ENCODE peak calls at places on chromosomes 1 and 21, in seven cellular contexts. I, Q, V, O, C, G and X are unnamed samples.

GRCh38 chr1:25566730-25567341 is 23.4 kb downstream of the LDLRAP1 start:
- DNase-seq in I (no peak), Q (no peak), V (peak), O (no peak), C (peak), G (no peak), X (peak)

GRCh38 chr1:46442317-46443161 is 47.1 kb upstream of the DMBX1 start:
- DNase-seq in I (no peak), Q (peak), V (peak), O (peak), C (peak), G (peak), X (no peak)

GRCh38 chr1:160121388-160121787 is 5.8 kb downstream of the ATP1A2 start:
- DNase-seq in I (no peak), Q (no peak), V (no peak), O (no peak), C (no peak), G (no peak), X (no peak)

GRCh38 chr1:235051521-235051920 is 77.1 kb downstream of the TOMM20 start:
- DNase-seq in I (no peak), Q (no peak), V (no peak), O (no peak), C (no peak), G (no peak), X (no peak)

GRCh38 chr1:203969846-203970245 is 103.1 kb upstream of the SOX13 start:
- DNase-seq in I (no peak), Q (no peak), V (no peak), O (no peak), C (no peak), G (no peak), X (no peak)

GRCh38 chr1:64755356-64755755 is 10.5 kb downstream of the RAVER2 start:
- DNase-seq in I (no peak), Q (no peak), V (no peak), O (peak), C (no peak), G (peak), X (no peak)

GRCh38 chr1:176110203-176110602 is 96.9 kb downstream of the COP1 start:
- DNase-seq in I (no peak), Q (no peak), V (no peak), O (no peak), C (peak), G (peak), X (peak)

GRCh38 chr1:156703336-156703735 is 2.0 kb downstream of the CRABP2 start:
- DNase-seq in I (no peak), Q (no peak), V (no peak), O (no peak), C (no peak), G (no peak), X (no peak)

GRCh38 chr1:85047472-85048295 is 616 bp downstream of the MCOLN3 start:
- DNase-seq in I (no peak), Q (no peak), V (no peak), O (no peak), C (no peak), G (peak), X (no peak)

GRCh38 chr21:39175154-39175553 is 8.1 kb downstream of the PSMG1 start:
- DNase-seq in I (no peak), Q (no peak), V (no peak), O (peak), C (no peak), G (peak), X (no peak)

GRCh38 chr1:147625274-147625986 is 44.9 kb downstream of the ACP6 start:
- DNase-seq in I (no peak), Q (no peak), V (no peak), O (no peak), C (no peak), G (no peak), X (no peak)

GRCh38 chr1:40032240-40032891 is 8.2 kb upstream of the CAP1 start:
- DNase-seq in I (no peak), Q (peak), V (peak), O (peak), C (no peak), G (peak), X (peak)

GRCh38 chr1:38804062-38804886 is 55.3 kb downstream of the RRAGC start:
- DNase-seq in I (no peak), Q (no peak), V (no peak), O (no peak), C (no peak), G (no peak), X (no peak)

GRCh38 chr1:91018006-91018405 is 3.8 kb downstream of the ZNF644 start:
- DNase-seq in I (no peak), Q (no peak), V (no peak), O (peak), C (no peak), G (peak), X (no peak)

GRCh38 chr1:42679364-42679983 is 2.7 kb upstream of the YBX1 start:
- DNase-seq in I (no peak), Q (no peak), V (no peak), O (no peak), C (peak), G (no peak), X (no peak)

GRCh38 chr1:147717051-147717705 is 43.2 kb downstream of the GJA5 start:
- DNase-seq in I (no peak), Q (no peak), V (no peak), O (no peak), C (no peak), G (no peak), X (peak)

GRCh38 chr1:204206121-204206520 is 7.7 kb downstream of the GOLT1A start:
- DNase-seq in I (no peak), Q (no peak), V (no peak), O (no peak), C (no peak), G (peak), X (no peak)

GRCh38 chr21:44702111-44702972 is 5.4 kb downstream of the KRTAP10-12 start:
- DNase-seq in I (no peak), Q (no peak), V (no peak), O (no peak), C (no peak), G (no peak), X (no peak)

GRCh38 chr21:14975136-14975905 is 89.5 kb downstream of the NRIP1 start:
- DNase-seq in I (no peak), Q (no peak), V (no peak), O (no peak), C (no peak), G (peak), X (no peak)

GRCh38 chr1:48039088-48040049 is 42.2 kb upstream of the TRABD2B start:
- DNase-seq in I (no peak), Q (no peak), V (no peak), O (no peak), C (no peak), G (peak), X (no peak)

GRCh38 chr1:168408531-168409242 is 128.0 kb downstream of the TBX19 start:
- DNase-seq in I (no peak), Q (no peak), V (no peak), O (no peak), C (no peak), G (peak), X (no peak)

GRCh38 chr1:226690460-226690982 is 48.6 kb downstream of the ITPKB start:
- DNase-seq in I (no peak), Q (no peak), V (peak), O (no peak), C (no peak), G (peak), X (no peak)

GRCh38 chr1:42692461-42692860 is 10.2 kb downstream of the YBX1 start:
- DNase-seq in I (no peak), Q (no peak), V (no peak), O (no peak), C (no peak), G (no peak), X (no peak)

GRCh38 chr1:212037900-212038299 is 2.4 kb downstream of the DTL start:
- DNase-seq in I (no peak), Q (no peak), V (no peak), O (no peak), C (no peak), G (peak), X (no peak)

GRCh38 chr1:248243204-248243603 is 12.0 kb downstream of the OR2M4 start:
- DNase-seq in I (no peak), Q (peak), V (peak), O (peak), C (no peak), G (peak), X (no peak)

GRCh38 chr1:206816390-206817287 is 44.3 kb upstream of the IL10 start:
- DNase-seq in I (no peak), Q (no peak), V (peak), O (no peak), C (no peak), G (peak), X (no peak)

GRCh38 chr21:46193829-46194373 is 9.6 kb upstream of the SPATC1L start:
- DNase-seq in I (no peak), Q (no peak), V (no peak), O (no peak), C (no peak), G (no peak), X (no peak)

GRCh38 chr21:31184462-31184861 is 146.2 kb upstream of the KRTAP19-8 start:
- DNase-seq in I (no peak), Q (no peak), V (peak), O (no peak), C (no peak), G (no peak), X (no peak)

GRCh38 chr1:98677288-98677687 is 15.8 kb downstream of the SNX7 start:
- DNase-seq in I (no peak), Q (no peak), V (no peak), O (no peak), C (no peak), G (peak), X (no peak)

GRCh38 chr1:31238986-31239613 is 587 bp downstream of the NKAIN1 start:
- DNase-seq in I (no peak), Q (no peak), V (no peak), O (peak), C (no peak), G (no peak), X (no peak)
- H3K4me3 ChIP-seq in I (no peak), Q (peak), V (no peak), O (peak), C (peak), G (peak), X (peak)

GRCh38 chr1:115732307-115732706 is 36.2 kb downstream of the CASQ2 start:
- DNase-seq in I (no peak), Q (no peak), V (no peak), O (no peak), C (no peak), G (no peak), X (no peak)

GRCh38 chr1:115727706-115728249 is 40.7 kb downstream of the CASQ2 start:
- DNase-seq in I (no peak), Q (no peak), V (no peak), O (no peak), C (peak), G (peak), X (peak)

GRCh38 chr1:115726570-115726969 is 41.9 kb downstream of the CASQ2 start:
- DNase-seq in I (no peak), Q (no peak), V (no peak), O (no peak), C (no peak), G (no peak), X (no peak)

GRCh38 chr1:115726161-115726560 is 42.4 kb downstream of the CASQ2 start:
- DNase-seq in I (no peak), Q (no peak), V (no peak), O (no peak), C (no peak), G (no peak), X (no peak)

GRCh38 chr1:115729765-115730164 is 38.7 kb downstream of the CASQ2 start:
- DNase-seq in I (no peak), Q (no peak), V (no peak), O (no peak), C (no peak), G (no peak), X (no peak)
- H3K4me3 ChIP-seq in I (no peak), Q (no peak), V (no peak), O (no peak), C (no peak), G (no peak), X (no peak)

GRCh38 chr1:200478945-200479558 is 69.2 kb upstream of the ZNF281 start:
- DNase-seq in I (no peak), Q (no peak), V (no peak), O (no peak), C (no peak), G (no peak), X (no peak)

GRCh38 chr1:200471739-200472138 is 61.9 kb upstream of the ZNF281 start:
- DNase-seq in I (no peak), Q (no peak), V (no peak), O (no peak), C (no peak), G (no peak), X (no peak)

GRCh38 chr1:200474633-200475032 is 64.8 kb upstream of the ZNF281 start:
- DNase-seq in I (no peak), Q (no peak), V (no peak), O (no peak), C (no peak), G (no peak), X (no peak)

GRCh38 chr1:200478239-200478623 is 68.4 kb upstream of the ZNF281 start:
- DNase-seq in I (no peak), Q (no peak), V (no peak), O (no peak), C (no peak), G (no peak), X (no peak)

DNA sequence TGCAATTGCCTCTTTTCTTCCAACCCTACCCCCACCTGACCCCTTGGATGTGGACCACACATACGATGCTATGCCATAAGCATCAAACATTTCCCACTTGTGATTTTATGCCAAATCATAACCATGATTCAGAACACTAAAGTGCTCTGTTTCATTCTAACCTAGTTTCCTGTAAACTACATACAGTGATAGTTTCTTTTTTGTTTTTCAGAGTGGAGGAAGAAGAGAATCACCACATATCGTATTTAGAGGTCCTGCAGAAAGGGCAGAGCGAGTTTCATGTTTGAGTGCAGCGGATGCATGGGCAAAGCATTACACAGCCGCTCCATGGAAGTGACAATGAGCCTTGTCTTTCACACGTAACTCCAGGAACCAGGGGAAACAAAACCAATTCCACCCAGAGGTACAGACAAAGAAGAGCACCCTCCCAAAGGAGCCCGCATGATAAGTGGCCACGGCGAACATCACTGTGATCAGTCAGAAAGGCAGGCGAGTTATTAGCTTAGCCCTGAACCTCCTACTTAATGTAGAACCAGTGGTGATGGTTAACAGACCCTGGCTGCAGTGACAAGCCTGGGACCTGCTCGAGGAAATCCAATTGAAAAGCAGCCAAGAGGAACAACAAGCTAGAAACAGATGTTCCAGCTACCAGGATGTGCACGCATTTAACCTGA is 64.0 kb upstream of the ZNF281 start:
- DNase-seq in I (no peak), Q (no peak), V (no peak), O (no peak), C (no peak), G (peak), X (no peak)
- H3K4me3 ChIP-seq in I (no peak), Q (no peak), V (peak), O (no peak), C (no peak), G (no peak), X (no peak)

GRCh38 chr1:178371236-178371635 is 125.5 kb downstream of the CLEC20A start:
- DNase-seq in I (no peak), Q (no peak), V (no peak), O (no peak), C (no peak), G (peak), X (no peak)
- H3K4me3 ChIP-seq in I (no peak), Q (peak), V (no peak), O (no peak), C (peak), G (peak), X (peak)

GRCh38 chr1:2049225-2049516 is 1.0 kb upstream of the PRKCZ start:
- DNase-seq in I (no peak), Q (no peak), V (no peak), O (no peak), C (no peak), G (no peak), X (no peak)
- H3K4me3 ChIP-seq in I (no peak), Q (peak), V (peak), O (peak), C (no peak), G (no peak), X (no peak)

GRCh38 chr1:29858646-29859045 is 622.3 kb downstream of the PTPRU start:
- DNase-seq in I (no peak), Q (no peak), V (no peak), O (no peak), C (no peak), G (no peak), X (no peak)
- H3K4me3 ChIP-seq in I (no peak), Q (no peak), V (no peak), O (no peak), C (no peak), G (no peak), X (no peak)